ENCODE peak calls at places on chromosomes 13 and 19, in seven cellular contexts. One of them, this sample, is unnamed.
A peak's percentile ranks its signal among the peaks of the same experiment; 100 is the strongest.

GRCh38 chr19:10788146-10788545 is 47.9 kb downstream of the TMED1 start:
- DNase-seq in fibroblast of the aortic adventitia: no peak
- DNase-seq in Panc1: no peak
- DNase-seq in astrocyte of the spinal cord: no peak
- DNase-seq in CD4-positive, alpha-beta T cell: no peak
- DNase-seq in choroid plexus epithelial cell: no peak
- DNase-seq in heart right ventricle: no peak
- DNase-seq in this sample: no peak

GRCh38 chr13:48502601-48503319 is 30.1 kb downstream of the RCBTB2 start:
- DNase-seq in astrocyte of the spinal cord: no peak
- DNase-seq in heart right ventricle: no peak
- DNase-seq in CD4-positive, alpha-beta T cell: no peak
- DNase-seq in Panc1: no peak
- DNase-seq in choroid plexus epithelial cell: no peak
- DNase-seq in fibroblast of the aortic adventitia: no peak
- DNase-seq in this sample: no peak

GRCh38 chr13:26442541-26442940 is 114.9 kb upstream of the WASF3 start:
- DNase-seq in heart right ventricle: no peak
- DNase-seq in astrocyte of the spinal cord: peak; percentile 6
- DNase-seq in Panc1: no peak
- DNase-seq in fibroblast of the aortic adventitia: peak; percentile 67
- DNase-seq in CD4-positive, alpha-beta T cell: no peak
- DNase-seq in choroid plexus epithelial cell: peak; percentile 36
- DNase-seq in this sample: peak; percentile 22

GRCh38 chr13:31044658-31045620 is 112.5 kb downstream of the TEX26 start:
- DNase-seq in CD4-positive, alpha-beta T cell: no peak
- DNase-seq in astrocyte of the spinal cord: peak; percentile 2
- DNase-seq in choroid plexus epithelial cell: no peak
- DNase-seq in fibroblast of the aortic adventitia: no peak
- DNase-seq in heart right ventricle: no peak
- DNase-seq in Panc1: no peak
- DNase-seq in this sample: no peak

GRCh38 chr13:20988909-20989735 is 72.3 kb downstream of the LATS2 start:
- DNase-seq in Panc1: no peak
- DNase-seq in heart right ventricle: no peak
- DNase-seq in choroid plexus epithelial cell: no peak
- DNase-seq in astrocyte of the spinal cord: no peak
- DNase-seq in fibroblast of the aortic adventitia: no peak
- DNase-seq in CD4-positive, alpha-beta T cell: no peak
- DNase-seq in this sample: no peak

GRCh38 chr19:47754206-47755064 is 9.1 kb downstream of the NOP53 start:
- DNase-seq in heart right ventricle: no peak
- DNase-seq in Panc1: no peak
- DNase-seq in fibroblast of the aortic adventitia: no peak
- DNase-seq in astrocyte of the spinal cord: no peak
- DNase-seq in choroid plexus epithelial cell: no peak
- DNase-seq in CD4-positive, alpha-beta T cell: no peak
- DNase-seq in this sample: no peak

GRCh38 chr13:33994826-33995502 is 177.0 kb downstream of the RFC3 start:
- DNase-seq in astrocyte of the spinal cord: no peak
- DNase-seq in Panc1: no peak
- DNase-seq in heart right ventricle: no peak
- DNase-seq in choroid plexus epithelial cell: no peak
- DNase-seq in CD4-positive, alpha-beta T cell: no peak
- DNase-seq in fibroblast of the aortic adventitia: no peak
- DNase-seq in this sample: no peak

GRCh38 chr13:29589967-29590366 is 5.5 kb downstream of the SLC7A1 start:
- DNase-seq in heart right ventricle: no peak
- DNase-seq in fibroblast of the aortic adventitia: no peak
- DNase-seq in choroid plexus epithelial cell: no peak
- DNase-seq in CD4-positive, alpha-beta T cell: no peak
- DNase-seq in Panc1: no peak
- DNase-seq in astrocyte of the spinal cord: no peak
- DNase-seq in this sample: no peak

GRCh38 chr19:29858000-29858596 is 46.3 kb downstream of the CCNE1 start:
- DNase-seq in Panc1: no peak
- DNase-seq in CD4-positive, alpha-beta T cell: no peak
- DNase-seq in astrocyte of the spinal cord: no peak
- DNase-seq in heart right ventricle: no peak
- DNase-seq in choroid plexus epithelial cell: no peak
- DNase-seq in fibroblast of the aortic adventitia: no peak
- DNase-seq in this sample: no peak

GRCh38 chr13:34020388-34020787 is 202.4 kb downstream of the RFC3 start:
- DNase-seq in choroid plexus epithelial cell: no peak
- DNase-seq in astrocyte of the spinal cord: no peak
- DNase-seq in Panc1: no peak
- DNase-seq in fibroblast of the aortic adventitia: no peak
- DNase-seq in CD4-positive, alpha-beta T cell: no peak
- DNase-seq in heart right ventricle: no peak
- DNase-seq in this sample: no peak

GRCh38 chr19:1907563-1908363 is 2.6 kb downstream of the ADAT3 start:
- DNase-seq in Panc1: no peak
- DNase-seq in CD4-positive, alpha-beta T cell: no peak
- DNase-seq in choroid plexus epithelial cell: no peak
- DNase-seq in fibroblast of the aortic adventitia: no peak
- DNase-seq in astrocyte of the spinal cord: no peak
- DNase-seq in heart right ventricle: no peak
- DNase-seq in this sample: no peak

GRCh38 chr13:43805071-43805468 is 18.3 kb upstream of the ENOX1 start:
- DNase-seq in CD4-positive, alpha-beta T cell: no peak
- DNase-seq in astrocyte of the spinal cord: peak; percentile 95
- DNase-seq in choroid plexus epithelial cell: peak; percentile 94
- DNase-seq in Panc1: peak; percentile 50
- DNase-seq in fibroblast of the aortic adventitia: peak; percentile 82
- DNase-seq in heart right ventricle: no peak
- DNase-seq in this sample: peak; percentile 73

GRCh38 chr13:75407473-75407872 is 74.5 kb downstream of the TBC1D4 start:
- DNase-seq in heart right ventricle: no peak
- DNase-seq in choroid plexus epithelial cell: no peak
- DNase-seq in astrocyte of the spinal cord: no peak
- DNase-seq in Panc1: no peak
- DNase-seq in fibroblast of the aortic adventitia: no peak
- DNase-seq in CD4-positive, alpha-beta T cell: no peak
- DNase-seq in this sample: no peak
- TF ChIP-seq CTCF in heart right ventricle: no peak
- TF ChIP-seq CTCF in choroid plexus epithelial cell: no peak
- TF ChIP-seq CTCF in astrocyte of the spinal cord: no peak
- TF ChIP-seq CTCF in Panc1: no peak
- TF ChIP-seq CTCF in fibroblast of the aortic adventitia: no peak
- TF ChIP-seq CTCF in CD4-positive, alpha-beta T cell: no peak
- TF ChIP-seq CTCF in this sample: no peak

GRCh38 chr19:3849787-3850186 is 19.1 kb downstream of the ZFR2 start:
- DNase-seq in heart right ventricle: no peak
- DNase-seq in choroid plexus epithelial cell: no peak
- DNase-seq in astrocyte of the spinal cord: no peak
- DNase-seq in Panc1: no peak
- DNase-seq in fibroblast of the aortic adventitia: no peak
- DNase-seq in CD4-positive, alpha-beta T cell: no peak
- DNase-seq in this sample: no peak

GRCh38 chr19:3850320-3850972 is 18.4 kb downstream of the ZFR2 start:
- DNase-seq in choroid plexus epithelial cell: no peak
- DNase-seq in CD4-positive, alpha-beta T cell: no peak
- DNase-seq in fibroblast of the aortic adventitia: no peak
- DNase-seq in Panc1: no peak
- DNase-seq in heart right ventricle: no peak
- DNase-seq in astrocyte of the spinal cord: no peak
- DNase-seq in this sample: no peak

GRCh38 chr19:3852177-3852511 is 16.7 kb downstream of the ZFR2 start:
- DNase-seq in astrocyte of the spinal cord: no peak
- DNase-seq in fibroblast of the aortic adventitia: no peak
- DNase-seq in CD4-positive, alpha-beta T cell: no peak
- DNase-seq in heart right ventricle: no peak
- DNase-seq in choroid plexus epithelial cell: no peak
- DNase-seq in Panc1: no peak
- DNase-seq in this sample: no peak

GRCh38 chr19:3851254-3852176 is 17.3 kb downstream of the ZFR2 start:
- DNase-seq in Panc1: no peak
- DNase-seq in fibroblast of the aortic adventitia: peak; percentile 2
- DNase-seq in CD4-positive, alpha-beta T cell: no peak
- DNase-seq in heart right ventricle: no peak
- DNase-seq in choroid plexus epithelial cell: no peak
- DNase-seq in astrocyte of the spinal cord: peak; percentile 13
- DNase-seq in this sample: no peak

DNA sequence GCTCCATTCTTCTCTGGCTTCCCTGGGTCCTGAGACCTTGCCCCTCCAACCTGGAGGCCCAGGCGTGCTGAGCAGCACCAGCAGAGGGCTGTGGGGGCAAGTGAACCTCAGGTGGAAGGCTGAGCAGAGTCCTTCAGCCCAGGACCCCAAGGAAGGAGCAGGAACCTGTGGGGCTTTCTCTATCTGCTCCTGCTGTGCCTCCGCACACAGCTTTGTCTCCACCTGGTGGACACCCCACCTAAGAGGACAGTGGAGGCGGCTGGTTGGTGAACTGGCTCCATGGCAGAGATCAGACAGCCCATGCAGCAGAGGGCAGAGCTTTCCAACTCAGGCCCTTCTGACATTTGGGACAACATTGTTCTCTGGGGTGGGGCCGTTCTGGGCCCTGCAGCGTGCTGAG is 19.7 kb downstream of the ZFR2 start:
- DNase-seq in CD4-positive, alpha-beta T cell: peak; percentile 6
- DNase-seq in choroid plexus epithelial cell: peak; percentile 23
- DNase-seq in astrocyte of the spinal cord: no peak
- DNase-seq in heart right ventricle: peak; percentile 10
- DNase-seq in fibroblast of the aortic adventitia: no peak
- DNase-seq in Panc1: no peak
- DNase-seq in this sample: peak; percentile 16
- TF ChIP-seq CTCF in CD4-positive, alpha-beta T cell: peak; percentile 23
- TF ChIP-seq CTCF in choroid plexus epithelial cell: peak; percentile 47
- TF ChIP-seq CTCF in astrocyte of the spinal cord: peak; percentile 48
- TF ChIP-seq CTCF in heart right ventricle: no peak
- TF ChIP-seq CTCF in fibroblast of the aortic adventitia: peak; percentile 30
- TF ChIP-seq CTCF in Panc1: peak; percentile 77
- TF ChIP-seq CTCF in this sample: peak; percentile 43

DNA sequence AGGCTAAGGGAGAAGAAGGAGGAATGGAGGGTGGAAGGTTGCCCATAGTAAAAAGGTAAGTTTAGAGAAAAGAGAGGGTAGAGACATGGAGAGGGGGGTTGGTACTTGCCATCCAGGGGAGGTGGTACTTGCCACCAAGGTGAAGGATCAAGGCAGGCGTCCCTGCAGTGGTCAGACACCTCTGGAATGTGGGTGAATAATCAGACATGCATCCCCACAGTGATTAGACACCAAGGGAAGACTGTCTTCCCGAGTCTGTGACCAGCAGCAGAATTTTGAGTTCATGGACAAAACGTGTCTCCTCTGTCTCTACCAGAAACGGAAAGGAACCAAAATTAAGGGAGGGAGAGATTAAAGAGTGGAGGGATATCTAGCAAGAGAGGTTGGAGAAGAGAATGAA is 27.1 kb upstream of the IGFL1 start:
- DNase-seq in choroid plexus epithelial cell: no peak
- DNase-seq in Panc1: no peak
- DNase-seq in heart right ventricle: no peak
- DNase-seq in fibroblast of the aortic adventitia: no peak
- DNase-seq in CD4-positive, alpha-beta T cell: no peak
- DNase-seq in astrocyte of the spinal cord: no peak
- DNase-seq in this sample: no peak
- TF ChIP-seq CTCF in choroid plexus epithelial cell: no peak
- TF ChIP-seq CTCF in Panc1: no peak
- TF ChIP-seq CTCF in heart right ventricle: no peak
- TF ChIP-seq CTCF in fibroblast of the aortic adventitia: no peak
- TF ChIP-seq CTCF in CD4-positive, alpha-beta T cell: no peak
- TF ChIP-seq CTCF in astrocyte of the spinal cord: no peak
- TF ChIP-seq CTCF in this sample: no peak

GRCh38 chr13:97257800-97258799 is 36.0 kb downstream of the MBNL2 start:
- DNase-seq in CD4-positive, alpha-beta T cell: no peak
- DNase-seq in choroid plexus epithelial cell: peak; percentile 96
- DNase-seq in astrocyte of the spinal cord: peak; percentile 89
- DNase-seq in fibroblast of the aortic adventitia: peak; percentile 92
- DNase-seq in heart right ventricle: peak; percentile 73
- DNase-seq in Panc1: no peak
- DNase-seq in this sample: peak; percentile 98
- TF ChIP-seq CTCF in CD4-positive, alpha-beta T cell: no peak
- TF ChIP-seq CTCF in choroid plexus epithelial cell: peak; percentile 46
- TF ChIP-seq CTCF in astrocyte of the spinal cord: peak; percentile 20
- TF ChIP-seq CTCF in fibroblast of the aortic adventitia: peak; percentile 43
- TF ChIP-seq CTCF in heart right ventricle: no peak
- TF ChIP-seq CTCF in Panc1: peak; percentile 40
- TF ChIP-seq CTCF in this sample: peak; percentile 37

GRCh38 chr19:2944403-2944774 is 382 bp downstream of the ZNF77 start:
- DNase-seq in CD4-positive, alpha-beta T cell: no peak
- DNase-seq in choroid plexus epithelial cell: no peak
- DNase-seq in heart right ventricle: no peak
- DNase-seq in fibroblast of the aortic adventitia: no peak
- DNase-seq in astrocyte of the spinal cord: no peak
- DNase-seq in Panc1: no peak
- DNase-seq in this sample: no peak

GRCh38 chr19:2949939-2950285 is 5.1 kb upstream of the ZNF77 start:
- DNase-seq in CD4-positive, alpha-beta T cell: no peak
- DNase-seq in Panc1: no peak
- DNase-seq in astrocyte of the spinal cord: peak; percentile 19
- DNase-seq in fibroblast of the aortic adventitia: peak; percentile 64
- DNase-seq in heart right ventricle: peak; percentile 84
- DNase-seq in choroid plexus epithelial cell: peak; percentile 53
- DNase-seq in this sample: peak; percentile 71

GRCh38 chr19:2945575-2946184 is 909 bp upstream of the ZNF77 start:
- DNase-seq in fibroblast of the aortic adventitia: no peak
- DNase-seq in astrocyte of the spinal cord: no peak
- DNase-seq in heart right ventricle: no peak
- DNase-seq in Panc1: no peak
- DNase-seq in CD4-positive, alpha-beta T cell: no peak
- DNase-seq in choroid plexus epithelial cell: no peak
- DNase-seq in this sample: no peak

GRCh38 chr19:2942928-2943640 is 1.7 kb downstream of the ZNF77 start:
- DNase-seq in choroid plexus epithelial cell: no peak
- DNase-seq in astrocyte of the spinal cord: no peak
- DNase-seq in Panc1: no peak
- DNase-seq in CD4-positive, alpha-beta T cell: no peak
- DNase-seq in fibroblast of the aortic adventitia: no peak
- DNase-seq in heart right ventricle: no peak
- DNase-seq in this sample: no peak

DNA sequence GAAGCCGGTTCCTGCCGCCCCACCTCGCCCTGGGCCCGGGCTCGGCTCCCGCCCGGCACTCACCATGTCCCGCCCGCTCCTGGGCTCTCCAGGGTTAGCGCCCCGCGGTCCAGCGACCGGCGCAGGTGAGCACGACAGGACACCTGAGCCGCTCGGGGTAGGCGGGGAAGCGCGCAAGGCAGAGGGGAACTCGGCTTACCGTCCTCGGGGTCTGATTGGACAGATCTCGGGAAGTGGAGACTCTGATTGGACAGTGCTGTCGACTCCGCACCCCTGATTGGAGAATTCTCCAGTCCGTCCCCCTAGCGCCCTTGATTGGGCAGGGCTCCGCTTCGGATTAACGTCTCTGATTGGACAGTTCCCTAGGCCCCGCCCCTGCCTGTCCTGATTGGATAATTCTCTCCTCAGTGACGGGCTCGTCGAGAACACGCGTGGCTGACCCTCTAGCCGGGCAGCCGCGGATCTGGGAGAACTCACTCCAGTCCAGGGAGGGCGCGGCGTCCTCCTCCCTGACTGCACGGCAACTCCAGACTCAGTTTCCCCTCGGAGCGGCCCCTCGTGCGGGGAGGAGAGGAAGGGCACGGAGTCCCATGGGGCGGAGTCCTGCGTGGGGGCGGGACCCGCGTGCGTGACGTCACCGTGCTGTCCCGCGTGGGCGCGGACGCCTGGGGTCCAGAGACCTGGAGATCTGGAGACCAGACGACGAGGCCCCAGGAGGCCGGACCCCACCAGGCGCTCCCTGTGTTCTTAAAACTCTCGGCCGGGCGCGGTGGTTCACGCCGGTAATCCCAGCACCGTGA is at the start of gene ZNF77:
- DNase-seq in astrocyte of the spinal cord: peak; percentile 99
- DNase-seq in CD4-positive, alpha-beta T cell: peak; percentile 100
- DNase-seq in heart right ventricle: peak; percentile 100
- DNase-seq in fibroblast of the aortic adventitia: peak; percentile 99
- DNase-seq in Panc1: peak; percentile 95
- DNase-seq in choroid plexus epithelial cell: peak; percentile 100
- DNase-seq in this sample: peak; percentile 99
- TF ChIP-seq CTCF in astrocyte of the spinal cord: no peak
- TF ChIP-seq CTCF in CD4-positive, alpha-beta T cell: no peak
- TF ChIP-seq CTCF in heart right ventricle: no peak
- TF ChIP-seq CTCF in fibroblast of the aortic adventitia: no peak
- TF ChIP-seq CTCF in Panc1: no peak
- TF ChIP-seq CTCF in choroid plexus epithelial cell: no peak
- TF ChIP-seq CTCF in this sample: no peak